ENCODE peak calls at places on chromosomes 7 and 10, in eight cellular contexts. O is spleen; I is lower lobe of right lung; M is thyroid gland; X is heart right ventricle; V is tibial artery; C is CD8-positive, alpha-beta T cell; Z is vagina. B is an unnamed sample.

GRCh38 chr10:57145548-57145947 is 784.5 kb upstream of the ZWINT start:
- DNase-seq in O (no peak), I (no peak), M (no peak), X (no peak), V (no peak), C (no peak), Z (no peak), B (no peak)

GRCh38 chr7:46152671-46153070 is 231.6 kb upstream of the IGFBP3 start:
- DNase-seq in O (no peak), I (no peak), M (no peak), X (no peak), V (no peak), C (no peak), Z (no peak), B (no peak)

GRCh38 chr10:118369806-118370205 is 27.7 kb upstream of the FAM204A start:
- DNase-seq in O (no peak), I (peak), M (no peak), X (no peak), V (no peak), C (no peak), Z (no peak), B (no peak)

GRCh38 chr10:86178401-86179142 is 188.0 kb downstream of the GRID1 start:
- DNase-seq in O (peak), I (no peak), M (peak), X (no peak), V (peak), C (no peak), Z (no peak), B (no peak)

GRCh38 chr7:10708447-10708846 is 265.2 kb upstream of the PHF14 start:
- DNase-seq in O (no peak), I (no peak), M (no peak), X (no peak), V (no peak), C (no peak), Z (no peak), B (no peak)

GRCh38 chr7:89017676-89018075 is 222.1 kb upstream of the TEX47 start:
- DNase-seq in O (no peak), I (no peak), M (no peak), X (no peak), V (no peak), C (no peak), Z (no peak), B (no peak)

GRCh38 chr10:28090506-28090905 is 91.6 kb upstream of the ODAD2 start:
- DNase-seq in O (no peak), I (no peak), M (no peak), X (no peak), V (no peak), C (no peak), Z (no peak), B (no peak)

GRCh38 chr7:98110249-98111022 is 3.8 kb downstream of the LMTK2 start:
- DNase-seq in O (no peak), I (peak), M (peak), X (peak), V (no peak), C (no peak), Z (no peak), B (peak)

GRCh38 chr7:81715984-81716588 is 53.8 kb downstream of the HGF start:
- DNase-seq in O (no peak), I (no peak), M (peak), X (peak), V (no peak), C (no peak), Z (no peak), B (no peak)

GRCh38 chr7:33807779-33808482 is 97.4 kb upstream of the BMPER start:
- DNase-seq in O (no peak), I (no peak), M (no peak), X (no peak), V (no peak), C (no peak), Z (no peak), B (no peak)

GRCh38 chr7:24381919-24382505 is 98.0 kb downstream of the NPY start:
- DNase-seq in O (no peak), I (no peak), M (no peak), X (no peak), V (no peak), C (no peak), Z (no peak), B (no peak)

GRCh38 chr10:88848499-88848898 is 3.1 kb downstream of the ANKRD22 start:
- DNase-seq in O (no peak), I (no peak), M (no peak), X (no peak), V (no peak), C (no peak), Z (no peak), B (no peak)

GRCh38 chr10:109996766-109997171 is 11.0 kb upstream of the ADD3 start:
- DNase-seq in O (no peak), I (no peak), M (no peak), X (no peak), V (no peak), C (no peak), Z (no peak), B (no peak)

DNA sequence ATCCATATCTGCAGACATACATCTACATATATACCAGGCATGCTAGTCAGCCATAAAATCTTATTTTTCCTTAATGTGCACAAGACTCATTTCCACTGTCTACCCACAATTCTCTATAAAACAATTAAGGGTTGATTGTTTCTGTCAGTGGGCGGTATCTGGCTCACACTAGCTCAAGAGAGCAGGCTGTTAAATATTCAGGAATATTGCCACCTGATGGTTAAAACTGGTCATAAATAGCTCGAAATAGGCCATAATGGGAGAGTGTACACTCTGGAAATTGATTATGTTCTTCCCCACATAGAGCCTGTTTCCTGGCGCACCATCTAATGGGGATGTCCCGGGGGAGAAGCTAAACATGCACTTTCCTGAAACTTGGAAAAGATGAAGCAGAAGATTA is 620.6 kb upstream of the ANKRD30A start:
- DNase-seq in O (no peak), I (no peak), M (no peak), X (no peak), V (no peak), C (no peak), Z (no peak), B (no peak)
- TF ChIP-seq CTCF in O (no peak), I (no peak), M (no peak), X (no peak), V (peak), C (no peak), Z (no peak), B (no peak)

GRCh38 chr7:55489552-55489951 is 82.8 kb downstream of the VOPP1 start:
- DNase-seq in O (peak), I (no peak), M (no peak), X (no peak), V (no peak), C (no peak), Z (no peak), B (no peak)
- H3K27ac ChIP-seq in O (no peak), I (no peak), M (no peak), X (no peak), V (no peak), C (no peak), Z (no peak), B (no peak)

GRCh38 chr7:139870406-139870805 is 41.3 kb downstream of the TBXAS1 start:
- DNase-seq in O (no peak), I (no peak), M (no peak), X (no peak), V (no peak), C (no peak), Z (no peak), B (no peak)
- H3K4me3 ChIP-seq in O (no peak), I (no peak), M (no peak), X (no peak), V (no peak), C (no peak), Z (no peak), B (no peak)

DNA sequence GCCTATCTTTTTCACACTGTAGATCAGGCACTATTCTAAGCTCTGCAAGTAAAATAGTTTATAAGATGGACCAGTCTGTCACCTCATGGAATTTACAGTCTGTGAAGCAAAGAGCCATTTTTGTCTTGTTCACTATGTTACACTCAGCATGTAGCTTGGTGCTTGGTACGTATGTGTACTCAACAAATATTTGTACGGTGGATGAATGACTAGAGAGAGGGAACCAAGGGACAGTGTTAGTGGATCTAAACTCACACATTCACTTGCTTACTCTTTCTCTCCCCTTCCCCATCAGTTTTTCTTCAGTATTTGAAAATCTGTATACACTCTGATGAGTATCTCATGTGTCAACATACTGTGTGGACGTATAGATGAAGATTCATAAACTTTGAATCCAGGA is 45.9 kb downstream of the PTF1A start:
- DNase-seq in O (no peak), I (no peak), M (no peak), X (no peak), V (no peak), C (no peak), Z (no peak), B (no peak)
- TF ChIP-seq CTCF in O (no peak), I (no peak), M (no peak), X (no peak), V (no peak), C (no peak), Z (no peak), B (no peak)

GRCh38 chr10:6328708-6329423 is 126.1 kb downstream of the PFKFB3 start:
- DNase-seq in O (no peak), I (no peak), M (no peak), X (no peak), V (peak), C (no peak), Z (no peak), B (no peak)
- H3K27ac ChIP-seq in O (peak), I (no peak), M (no peak), X (no peak), V (peak), C (no peak), Z (no peak), B (no peak)

DNA sequence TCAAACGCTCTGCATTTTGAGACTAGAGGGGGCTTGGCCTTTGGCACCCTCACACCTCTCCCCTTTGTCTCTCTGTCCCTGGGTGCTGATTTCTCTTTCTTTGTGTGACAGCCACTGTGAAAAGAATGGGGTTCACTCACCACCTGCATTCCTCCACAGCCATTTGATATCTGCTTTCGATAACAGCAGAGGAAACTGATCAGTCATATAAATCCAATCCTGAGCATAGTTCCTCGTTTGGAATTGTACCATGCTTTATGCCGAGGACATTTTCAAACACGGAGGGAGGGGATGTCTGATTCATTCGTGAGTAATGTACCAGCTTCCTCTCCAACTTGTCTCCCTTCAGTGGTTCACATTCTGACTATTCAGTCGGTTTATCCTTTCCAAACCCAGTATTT is 15.8 kb downstream of the MET start:
- DNase-seq in O (no peak), I (no peak), M (no peak), X (no peak), V (no peak), C (no peak), Z (no peak), B (no peak)
- H3K4me3 ChIP-seq in O (no peak), I (no peak), M (no peak), X (no peak), V (no peak), C (no peak), Z (no peak), B (no peak)

GRCh38 chr10:13589316-13589715 is 2.6 kb downstream of the PRPF18 start:
- DNase-seq in O (no peak), I (no peak), M (no peak), X (no peak), V (no peak), C (no peak), Z (no peak), B (no peak)
- TF ChIP-seq CTCF in O (no peak), I (no peak), M (no peak), X (no peak), V (no peak), C (no peak), Z (no peak), B (no peak)

GRCh38 chr10:22324413-22324812 is 3.5 kb downstream of the BMI1 start:
- DNase-seq in O (no peak), I (no peak), M (no peak), X (no peak), V (no peak), C (no peak), Z (no peak), B (no peak)

GRCh38 chr10:22325948-22326702 is 5.2 kb downstream of the BMI1 start:
- DNase-seq in O (no peak), I (no peak), M (no peak), X (no peak), V (no peak), C (peak), Z (peak), B (no peak)

GRCh38 chr10:22323538-22324305 is 2.8 kb downstream of the BMI1 start:
- DNase-seq in O (no peak), I (no peak), M (no peak), X (no peak), V (no peak), C (no peak), Z (no peak), B (no peak)

GRCh38 chr10:22325272-22325947 is 4.5 kb downstream of the BMI1 start:
- DNase-seq in O (peak), I (peak), M (peak), X (peak), V (peak), C (peak), Z (no peak), B (peak)

DNA sequence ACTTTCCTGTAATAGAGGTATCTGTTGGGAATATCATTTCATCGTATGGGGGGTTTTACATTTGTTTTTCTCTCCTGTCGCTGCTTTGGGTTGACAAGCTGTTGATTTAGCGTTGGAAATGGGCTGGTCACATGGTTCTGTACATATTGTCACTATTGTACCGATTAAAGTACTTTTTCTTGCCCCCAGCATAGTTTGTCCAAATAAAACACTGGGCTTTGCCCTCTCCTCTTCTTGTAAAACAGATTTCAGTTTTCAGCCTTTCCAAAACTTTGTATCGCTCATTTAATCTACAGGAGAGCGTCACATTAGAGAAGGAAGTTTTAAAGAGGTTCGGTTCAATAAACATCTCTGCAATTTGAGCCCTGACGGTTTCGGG is 4.0 kb downstream of the BMI1 start:
- DNase-seq in O (no peak), I (no peak), M (no peak), X (no peak), V (no peak), C (no peak), Z (no peak), B (no peak)
- H3K27ac ChIP-seq in O (peak), I (no peak), M (no peak), X (peak), V (peak), C (peak), Z (peak), B (peak)